ENCODE peak calls at places on chromosome 14, in six cellular contexts. One of them, this sample, is unnamed.

GRCh38 chr14:74507085-74507484 is 13.5 kb downstream of the ISCA2 start:
- DNase-seq in endothelial cell of umbilical vein: no peak
- DNase-seq in uterus: no peak
- DNase-seq in chondrocyte: no peak
- DNase-seq in tibial artery: no peak
- DNase-seq in cardiac muscle cell: no peak
- DNase-seq in this sample: no peak

GRCh38 chr14:35332517-35333346 is 40.5 kb downstream of the PSMA6 start:
- DNase-seq in endothelial cell of umbilical vein: no peak
- DNase-seq in uterus: no peak
- DNase-seq in chondrocyte: no peak
- DNase-seq in tibial artery: no peak
- DNase-seq in cardiac muscle cell: no peak
- DNase-seq in this sample: no peak

GRCh38 chr14:105123981-105124836 is 44.4 kb downstream of the JAG2 start:
- DNase-seq in endothelial cell of umbilical vein: no peak
- DNase-seq in uterus: no peak
- DNase-seq in chondrocyte: no peak
- DNase-seq in tibial artery: peak
- DNase-seq in cardiac muscle cell: no peak
- DNase-seq in this sample: no peak

GRCh38 chr14:100525615-100526014 is 61.6 kb downstream of the BEGAIN start:
- DNase-seq in endothelial cell of umbilical vein: no peak
- DNase-seq in uterus: no peak
- DNase-seq in chondrocyte: peak
- DNase-seq in tibial artery: peak
- DNase-seq in cardiac muscle cell: no peak
- DNase-seq in this sample: no peak

GRCh38 chr14:64444984-64445845 is 20.1 kb upstream of the AKAP5 start:
- DNase-seq in endothelial cell of umbilical vein: peak
- DNase-seq in uterus: peak
- DNase-seq in chondrocyte: no peak
- DNase-seq in tibial artery: peak
- DNase-seq in cardiac muscle cell: no peak
- DNase-seq in this sample: no peak

GRCh38 chr14:100762089-100762515 is 35.4 kb downstream of the DLK1 start:
- DNase-seq in endothelial cell of umbilical vein: no peak
- DNase-seq in uterus: no peak
- DNase-seq in chondrocyte: no peak
- DNase-seq in tibial artery: no peak
- DNase-seq in cardiac muscle cell: no peak
- DNase-seq in this sample: no peak

GRCh38 chr14:100677925-100678765 is 48.5 kb upstream of the DLK1 start:
- DNase-seq in endothelial cell of umbilical vein: no peak
- DNase-seq in uterus: peak
- DNase-seq in chondrocyte: no peak
- DNase-seq in tibial artery: no peak
- DNase-seq in cardiac muscle cell: peak
- DNase-seq in this sample: peak

GRCh38 chr14:58796636-58797429 is 159.1 kb downstream of the DACT1 start:
- DNase-seq in endothelial cell of umbilical vein: no peak
- DNase-seq in uterus: no peak
- DNase-seq in chondrocyte: no peak
- DNase-seq in tibial artery: no peak
- DNase-seq in cardiac muscle cell: peak
- DNase-seq in this sample: no peak

GRCh38 chr14:73452341-73453191 is 5.8 kb downstream of the NUMB start:
- DNase-seq in endothelial cell of umbilical vein: peak
- DNase-seq in uterus: no peak
- DNase-seq in chondrocyte: no peak
- DNase-seq in tibial artery: no peak
- DNase-seq in cardiac muscle cell: no peak
- DNase-seq in this sample: no peak

GRCh38 chr14:99549684-99550083 is 54.3 kb downstream of the CCDC85C start:
- DNase-seq in endothelial cell of umbilical vein: no peak
- DNase-seq in uterus: no peak
- DNase-seq in chondrocyte: no peak
- DNase-seq in tibial artery: no peak
- DNase-seq in cardiac muscle cell: no peak
- DNase-seq in this sample: no peak

GRCh38 chr14:51462182-51462581 is 189.5 kb upstream of the FRMD6 start:
- DNase-seq in endothelial cell of umbilical vein: no peak
- DNase-seq in uterus: no peak
- DNase-seq in chondrocyte: no peak
- DNase-seq in tibial artery: no peak
- DNase-seq in cardiac muscle cell: no peak
- DNase-seq in this sample: no peak

GRCh38 chr14:22380511-22381455 is 208.2 kb downstream of the DAD1 start:
- DNase-seq in endothelial cell of umbilical vein: no peak
- DNase-seq in uterus: no peak
- DNase-seq in chondrocyte: no peak
- DNase-seq in tibial artery: no peak
- DNase-seq in cardiac muscle cell: no peak
- DNase-seq in this sample: no peak

GRCh38 chr14:65251213-65251612 is 148.9 kb upstream of the MAX start:
- DNase-seq in endothelial cell of umbilical vein: no peak
- DNase-seq in uterus: no peak
- DNase-seq in chondrocyte: no peak
- DNase-seq in tibial artery: no peak
- DNase-seq in cardiac muscle cell: no peak
- DNase-seq in this sample: peak

GRCh38 chr14:100423421-100424010 is 100.4 kb downstream of the SLC25A47 start:
- DNase-seq in endothelial cell of umbilical vein: no peak
- DNase-seq in uterus: no peak
- DNase-seq in chondrocyte: no peak
- DNase-seq in tibial artery: no peak
- DNase-seq in cardiac muscle cell: no peak
- DNase-seq in this sample: no peak

GRCh38 chr14:54487771-54488170 is 1.0 kb downstream of the GMFB start:
- DNase-seq in endothelial cell of umbilical vein: peak
- DNase-seq in uterus: no peak
- DNase-seq in chondrocyte: no peak
- DNase-seq in tibial artery: no peak
- DNase-seq in cardiac muscle cell: peak
- DNase-seq in this sample: no peak

GRCh38 chr14:41718477-41719166 is 111.9 kb downstream of the LRFN5 start:
- DNase-seq in endothelial cell of umbilical vein: no peak
- DNase-seq in uterus: no peak
- DNase-seq in chondrocyte: no peak
- DNase-seq in tibial artery: no peak
- DNase-seq in cardiac muscle cell: no peak
- DNase-seq in this sample: no peak

GRCh38 chr14:32383337-32384009 is 54.4 kb downstream of the AKAP6 start:
- DNase-seq in endothelial cell of umbilical vein: no peak
- DNase-seq in uterus: no peak
- DNase-seq in chondrocyte: no peak
- DNase-seq in tibial artery: no peak
- DNase-seq in cardiac muscle cell: no peak
- DNase-seq in this sample: no peak

GRCh38 chr14:55440385-55440784 is at the start of gene TBPL2:
- DNase-seq in endothelial cell of umbilical vein: no peak
- DNase-seq in uterus: no peak
- DNase-seq in chondrocyte: peak
- DNase-seq in tibial artery: no peak
- DNase-seq in cardiac muscle cell: no peak
- DNase-seq in this sample: no peak

GRCh38 chr14:105748204-105748578 is 221.8 kb downstream of the TMEM121 start:
- DNase-seq in endothelial cell of umbilical vein: no peak
- DNase-seq in uterus: no peak
- DNase-seq in chondrocyte: no peak
- DNase-seq in tibial artery: peak
- DNase-seq in cardiac muscle cell: no peak
- DNase-seq in this sample: no peak

GRCh38 chr14:57833304-57833703 is 32.6 kb downstream of the SLC35F4 start:
- DNase-seq in endothelial cell of umbilical vein: no peak
- DNase-seq in uterus: peak
- DNase-seq in chondrocyte: no peak
- DNase-seq in tibial artery: peak
- DNase-seq in cardiac muscle cell: no peak
- DNase-seq in this sample: peak

GRCh38 chr14:21163721-21164120 is 7.9 kb upstream of the OR5AU1 start:
- DNase-seq in endothelial cell of umbilical vein: no peak
- DNase-seq in uterus: no peak
- DNase-seq in chondrocyte: no peak
- DNase-seq in tibial artery: no peak
- DNase-seq in cardiac muscle cell: no peak
- DNase-seq in this sample: no peak

GRCh38 chr14:95918466-95918865 is 41.8 kb downstream of the TUNAR start:
- DNase-seq in endothelial cell of umbilical vein: no peak
- DNase-seq in uterus: no peak
- DNase-seq in chondrocyte: no peak
- DNase-seq in tibial artery: no peak
- DNase-seq in cardiac muscle cell: peak
- DNase-seq in this sample: no peak

GRCh38 chr14:68211421-68211820 is 391.8 kb downstream of the RAD51B start:
- DNase-seq in endothelial cell of umbilical vein: no peak
- DNase-seq in uterus: no peak
- DNase-seq in chondrocyte: no peak
- DNase-seq in tibial artery: no peak
- DNase-seq in cardiac muscle cell: no peak
- DNase-seq in this sample: no peak

GRCh38 chr14:61567838-61568571 is 127.3 kb upstream of the HIF1A start:
- DNase-seq in endothelial cell of umbilical vein: no peak
- DNase-seq in uterus: no peak
- DNase-seq in chondrocyte: no peak
- DNase-seq in tibial artery: peak
- DNase-seq in cardiac muscle cell: peak
- DNase-seq in this sample: no peak

GRCh38 chr14:61570188-61570960 is 124.9 kb upstream of the HIF1A start:
- DNase-seq in endothelial cell of umbilical vein: no peak
- DNase-seq in uterus: no peak
- DNase-seq in chondrocyte: no peak
- DNase-seq in tibial artery: peak
- DNase-seq in cardiac muscle cell: no peak
- DNase-seq in this sample: no peak

GRCh38 chr14:61569783-61570182 is 125.5 kb upstream of the HIF1A start:
- DNase-seq in endothelial cell of umbilical vein: peak
- DNase-seq in uterus: no peak
- DNase-seq in chondrocyte: no peak
- DNase-seq in tibial artery: peak
- DNase-seq in cardiac muscle cell: no peak
- DNase-seq in this sample: no peak

GRCh38 chr14:61569308-61569707 is 126.0 kb upstream of the HIF1A start:
- DNase-seq in endothelial cell of umbilical vein: no peak
- DNase-seq in uterus: no peak
- DNase-seq in chondrocyte: no peak
- DNase-seq in tibial artery: no peak
- DNase-seq in cardiac muscle cell: no peak
- DNase-seq in this sample: no peak

DNA sequence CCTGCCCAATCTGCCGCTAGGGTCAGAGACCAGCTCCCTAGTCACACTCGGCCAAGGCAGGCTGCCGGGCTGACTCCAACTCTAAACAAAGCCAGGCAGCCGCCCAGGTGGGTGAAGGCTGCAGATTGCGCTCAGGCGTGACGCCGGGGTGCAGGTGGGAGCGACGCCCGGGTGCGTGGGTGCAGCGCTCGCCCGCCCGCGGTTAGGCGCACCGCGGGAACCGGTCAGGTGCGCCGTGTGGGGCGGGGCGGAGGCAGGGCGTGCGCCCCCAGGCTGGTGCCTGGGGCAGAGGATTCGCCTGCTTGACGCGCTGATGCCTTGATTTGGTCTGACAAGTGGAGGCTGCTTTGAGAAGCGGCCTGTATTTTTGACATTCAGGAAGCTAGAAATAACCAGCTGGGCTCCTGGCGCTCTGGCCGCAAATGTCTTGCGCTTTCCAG is 126.7 kb upstream of the HIF1A start:
- DNase-seq in endothelial cell of umbilical vein: no peak
- DNase-seq in uterus: no peak
- DNase-seq in chondrocyte: no peak
- DNase-seq in tibial artery: no peak
- DNase-seq in cardiac muscle cell: peak
- DNase-seq in this sample: peak
- TF ChIP-seq CTCF in endothelial cell of umbilical vein: no peak
- TF ChIP-seq CTCF in uterus: no peak
- TF ChIP-seq CTCF in chondrocyte: no peak
- TF ChIP-seq CTCF in tibial artery: peak
- TF ChIP-seq CTCF in cardiac muscle cell: peak
- TF ChIP-seq CTCF in this sample: no peak

GRCh38 chr14:103886304-103887169 is 39.2 kb upstream of the PPP1R13B start:
- DNase-seq in endothelial cell of umbilical vein: no peak
- DNase-seq in uterus: no peak
- DNase-seq in chondrocyte: no peak
- DNase-seq in tibial artery: no peak
- DNase-seq in cardiac muscle cell: no peak
- DNase-seq in this sample: no peak
- TF ChIP-seq CTCF in endothelial cell of umbilical vein: no peak
- TF ChIP-seq CTCF in uterus: peak
- TF ChIP-seq CTCF in chondrocyte: peak
- TF ChIP-seq CTCF in tibial artery: no peak
- TF ChIP-seq CTCF in cardiac muscle cell: peak
- TF ChIP-seq CTCF in this sample: peak

DNA sequence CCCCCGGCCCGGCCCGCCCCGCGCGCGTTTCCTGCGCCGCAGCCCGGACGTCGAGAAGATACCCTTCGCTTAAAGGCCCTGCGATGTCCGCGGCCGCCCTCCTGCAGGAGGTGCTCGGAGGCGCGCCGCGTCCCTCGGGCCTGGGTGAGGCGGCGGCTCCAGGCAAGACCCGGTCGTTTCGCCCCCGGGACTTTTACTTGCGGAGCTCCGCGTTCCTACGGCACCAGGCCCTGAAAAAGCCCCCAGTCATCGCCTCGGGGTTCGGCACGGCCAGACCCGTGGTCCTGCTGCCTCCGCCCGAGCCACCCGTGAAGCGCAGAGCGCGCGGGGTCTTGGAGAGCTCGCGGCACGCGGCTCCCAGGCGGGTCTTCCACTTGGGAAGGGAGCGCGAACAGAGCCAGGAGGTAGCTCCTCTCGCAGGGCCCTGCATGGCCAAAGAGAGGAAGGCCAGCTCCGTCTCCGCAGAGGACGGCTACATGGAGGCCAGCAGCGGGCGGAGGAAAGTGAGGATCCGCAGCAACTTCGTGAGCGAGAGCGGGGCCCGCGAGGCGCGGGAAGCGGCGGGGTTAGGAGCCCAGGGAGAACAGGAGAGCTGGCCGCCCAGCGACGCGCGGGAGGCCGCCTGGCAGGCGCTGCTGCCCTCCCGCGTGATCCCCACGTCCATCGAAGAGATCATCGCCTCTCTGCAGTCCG is 26.9 kb downstream of the TTC6 start:
- DNase-seq in endothelial cell of umbilical vein: peak
- DNase-seq in uterus: no peak
- DNase-seq in chondrocyte: no peak
- DNase-seq in tibial artery: no peak
- DNase-seq in cardiac muscle cell: peak
- DNase-seq in this sample: no peak
- TF ChIP-seq CTCF in endothelial cell of umbilical vein: peak
- TF ChIP-seq CTCF in uterus: no peak
- TF ChIP-seq CTCF in chondrocyte: peak
- TF ChIP-seq CTCF in tibial artery: no peak
- TF ChIP-seq CTCF in cardiac muscle cell: peak
- TF ChIP-seq CTCF in this sample: no peak

DNA sequence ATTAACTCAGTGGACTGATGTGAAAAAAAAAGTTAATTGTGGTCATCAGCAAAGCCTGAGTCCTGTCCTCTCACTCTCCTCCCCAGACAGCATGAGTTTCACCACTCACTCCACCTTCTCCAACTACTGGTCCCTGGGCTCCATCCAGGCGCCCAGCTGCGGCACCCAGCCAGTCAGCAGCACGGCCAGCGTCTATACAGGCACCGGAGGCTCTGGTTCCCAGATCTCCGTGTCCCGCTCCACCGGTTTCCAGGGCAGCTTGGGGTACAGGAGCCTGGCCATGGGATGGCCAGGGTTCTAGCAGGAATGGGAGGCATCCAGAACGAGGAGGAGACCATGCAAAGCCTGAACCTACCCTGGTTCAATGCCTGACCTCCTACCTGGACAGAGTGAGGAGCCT is 6.0 kb downstream of the MED6 start:
- DNase-seq in endothelial cell of umbilical vein: no peak
- DNase-seq in uterus: no peak
- DNase-seq in chondrocyte: no peak
- DNase-seq in tibial artery: no peak
- DNase-seq in cardiac muscle cell: no peak
- DNase-seq in this sample: no peak
- TF ChIP-seq CTCF in endothelial cell of umbilical vein: no peak
- TF ChIP-seq CTCF in uterus: no peak
- TF ChIP-seq CTCF in chondrocyte: no peak
- TF ChIP-seq CTCF in tibial artery: no peak
- TF ChIP-seq CTCF in cardiac muscle cell: no peak
- TF ChIP-seq CTCF in this sample: no peak

This sample was measured in body of pancreas.